ENCODE peak calls at places on chromosomes 13 and 19, in ten cellular contexts. K is brain microvascular endothelial cell, J is Caco-2, Z is HFFc6, H is GM13976, S is A549, U is tibial artery, T is WTC11, I is mesothelial cell of epicardium, Y is AG10803. L is an unnamed sample.

GRCh38 chr19:48745208-48745995 is 1.3 kb downstream of the IZUMO1 start:
- DNase-seq in K (peak; percentile 77), J (peak; percentile 64), Z (peak; percentile 61), H (peak; percentile 77), S (peak; percentile 86), U (peak; percentile 63), T (peak; percentile 70), I (no peak), Y (peak; percentile 43), L (peak; percentile 79)

GRCh38 chr19:44908836-44909201 is 3.2 kb downstream of the APOE start:
- DNase-seq in K (no peak), J (no peak), Z (no peak), H (no peak), S (no peak), U (no peak), T (no peak), I (no peak), Y (no peak), L (no peak)

GRCh38 chr19:38047641-38048040 is 140.6 kb downstream of the SIPA1L3 start:
- DNase-seq in K (no peak), J (no peak), Z (no peak), H (no peak), S (no peak), U (no peak), T (no peak), I (no peak), Y (no peak), L (no peak)

GRCh38 chr13:42553098-42554046 is 20.6 kb upstream of the TNFSF11 start:
- DNase-seq in K (peak; percentile 87), J (no peak), Z (peak; percentile 3), H (no peak), S (no peak), U (no peak), T (no peak), I (no peak), Y (no peak), L (no peak)

GRCh38 chr19:28899703-28900102 is 313.2 kb downstream of the UQCRFS1 start:
- DNase-seq in K (no peak), J (no peak), Z (no peak), H (no peak), S (no peak), U (no peak), T (no peak), I (no peak), Y (no peak), L (no peak)

GRCh38 chr13:38582133-38582532 is 104.7 kb upstream of the FREM2 start:
- DNase-seq in K (peak; percentile 26), J (peak; percentile 60), Z (peak; percentile 39), H (peak; percentile 9), S (peak; percentile 2), U (no peak), T (no peak), I (no peak), Y (peak; percentile 31), L (peak; percentile 7)

GRCh38 chr19:46841458-46842083 is 9.1 kb downstream of the AP2S1 start:
- DNase-seq in K (peak; percentile 64), J (no peak), Z (peak; percentile 84), H (no peak), S (no peak), U (peak; percentile 76), T (no peak), I (no peak), Y (peak; percentile 55), L (no peak)

GRCh38 chr19:53132231-53132991 is at the start of gene ZNF415:
- DNase-seq in K (peak; percentile 74), J (peak; percentile 90), Z (peak; percentile 35), H (peak; percentile 67), S (no peak), U (peak; percentile 66), T (peak; percentile 91), I (peak; percentile 83), Y (peak; percentile 51), L (peak; percentile 37)

GRCh38 chr19:48630289-48631036 is 6.7 kb downstream of the DBP start:
- DNase-seq in K (peak; percentile 51), J (no peak), Z (no peak), H (no peak), S (no peak), U (peak; percentile 74), T (peak; percentile 72), I (no peak), Y (no peak), L (no peak)

GRCh38 chr19:58007285-58007684 is 4.7 kb upstream of the ZNF606 start:
- DNase-seq in K (no peak), J (peak; percentile 21), Z (no peak), H (no peak), S (no peak), U (no peak), T (peak; percentile 34), I (no peak), Y (no peak), L (no peak)

GRCh38 chr13:28327761-28328607 is 166.9 kb downstream of the FLT1 start:
- DNase-seq in K (no peak), J (no peak), Z (no peak), H (no peak), S (no peak), U (no peak), T (no peak), I (no peak), Y (no peak), L (no peak)

GRCh38 chr19:34235425-34235940 is 18.9 kb upstream of the GARRE1 start:
- DNase-seq in K (no peak), J (no peak), Z (no peak), H (no peak), S (no peak), U (no peak), T (no peak), I (no peak), Y (no peak), L (no peak)

GRCh38 chr19:6099037-6099436 is 11.3 kb downstream of the RFX2 start:
- DNase-seq in K (no peak), J (no peak), Z (no peak), H (no peak), S (no peak), U (no peak), T (no peak), I (no peak), Y (no peak), L (no peak)

GRCh38 chr19:49165111-49165750 is 7.6 kb downstream of the TRPM4 start:
- DNase-seq in K (peak; percentile 25), J (no peak), Z (no peak), H (no peak), S (no peak), U (peak; percentile 42), T (no peak), I (no peak), Y (no peak), L (no peak)

GRCh38 chr19:50759886-50760285 is 10.4 kb upstream of the GPR32 start:
- DNase-seq in K (peak; percentile 4), J (peak; percentile 38), Z (peak; percentile 35), H (peak; percentile 50), S (peak; percentile 55), U (no peak), T (no peak), I (no peak), Y (peak; percentile 17), L (peak; percentile 46)

GRCh38 chr19:15595069-15595468 is 19.9 kb upstream of the CYP4F8 start:
- DNase-seq in K (no peak), J (no peak), Z (no peak), H (no peak), S (no peak), U (no peak), T (no peak), I (no peak), Y (no peak), L (no peak)

GRCh38 chr13:103573446-103573845 is 507.2 kb upstream of the SLC10A2 start:
- DNase-seq in K (no peak), J (no peak), Z (no peak), H (no peak), S (no peak), U (no peak), T (no peak), I (no peak), Y (no peak), L (no peak)

GRCh38 chr13:44305216-44305615 is 68.4 kb upstream of the SERP2 start:
- DNase-seq in K (no peak), J (no peak), Z (no peak), H (no peak), S (no peak), U (no peak), T (no peak), I (no peak), Y (no peak), L (no peak)

DNA sequence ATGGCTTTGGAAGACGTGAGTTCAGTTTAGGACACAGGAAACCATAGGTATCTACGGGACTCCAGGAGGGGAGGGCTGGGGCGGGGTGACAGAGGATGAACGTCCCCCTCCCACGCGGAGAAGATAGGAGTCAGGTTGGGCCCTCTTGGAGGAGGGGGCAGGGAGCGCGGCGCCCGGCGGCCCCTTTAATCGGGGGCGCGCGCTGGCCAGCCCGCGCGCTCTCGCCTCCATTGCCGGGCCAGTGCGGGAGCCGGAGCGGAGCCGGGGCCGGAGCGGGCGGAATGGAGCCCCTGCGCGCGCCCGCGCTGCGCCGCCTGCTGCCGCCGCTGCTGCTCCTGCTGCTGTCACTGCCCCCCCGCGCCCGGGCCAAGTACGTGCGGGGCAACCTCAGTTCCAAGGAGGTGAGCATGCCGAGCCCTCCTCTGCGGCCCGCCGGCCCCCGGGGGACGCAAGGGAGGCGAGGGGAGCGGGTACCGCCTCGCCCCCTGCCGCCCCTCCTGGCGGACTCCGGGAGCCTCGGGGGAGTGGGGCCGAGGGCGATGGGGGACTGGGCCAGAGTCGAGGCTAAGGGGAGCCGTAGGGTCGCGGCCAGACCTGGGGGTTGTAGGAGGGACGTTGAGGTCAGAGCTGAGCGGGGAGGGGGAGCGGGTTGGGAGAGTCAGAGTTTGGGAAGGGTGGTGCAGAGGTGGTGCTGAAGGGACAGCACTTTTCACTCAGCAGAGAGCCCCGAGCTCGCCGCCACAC is at the start of gene TMEM145:
- DNase-seq in K (no peak), J (peak; percentile 83), Z (no peak), H (peak; percentile 78), S (peak; percentile 92), U (no peak), T (peak; percentile 74), I (no peak), Y (peak; percentile 44), L (peak; percentile 78)
- TF ChIP-seq CTCF in K (peak; percentile 46), J (peak; percentile 14), Z (peak; percentile 42), H (peak; percentile 12), S (peak; percentile 36), U (no peak), T (no peak), I (no peak), Y (no peak), L (peak; percentile 10)

GRCh38 chr13:30038884-30039283 is 188.5 kb upstream of the UBL3 start:
- DNase-seq in K (no peak), J (no peak), Z (peak; percentile 72), H (no peak), S (no peak), U (no peak), T (no peak), I (no peak), Y (peak; percentile 78), L (no peak)
- TF ChIP-seq CTCF in K (no peak), J (no peak), Z (peak; percentile 58), H (no peak), S (no peak), U (no peak), T (no peak), I (no peak), Y (peak; percentile 44), L (no peak)

GRCh38 chr13:48975101-48975925 is at the start of gene FNDC3A:
- DNase-seq in K (peak; percentile 48), J (peak; percentile 86), Z (peak; percentile 57), H (no peak), S (peak; percentile 44), U (peak; percentile 42), T (peak; percentile 56), I (peak; percentile 76), Y (peak; percentile 63), L (no peak)
- TF ChIP-seq CTCF in K (peak; percentile 26), J (peak; percentile 29), Z (no peak), H (no peak), S (no peak), U (peak; percentile 16), T (no peak), I (no peak), Y (peak; percentile 29), L (no peak)

GRCh38 chr19:11551603-11552235 is 7.3 kb downstream of the ELOF1 start:
- DNase-seq in K (no peak), J (peak; percentile 33), Z (peak; percentile 9), H (peak; percentile 57), S (no peak), U (peak; percentile 39), T (peak; percentile 73), I (no peak), Y (no peak), L (peak; percentile 21)
- TF ChIP-seq CTCF in K (peak; percentile 67), J (peak; percentile 26), Z (peak; percentile 69), H (no peak), S (peak; percentile 22), U (peak; percentile 50), T (peak; percentile 35), I (no peak), Y (peak; percentile 36), L (peak; percentile 55)